ENCODE peak calls at places on chromosomes 1 and 21, in six cellular contexts. W is astrocyte, B is psoas muscle, L is cardiac muscle cell, T is heart right ventricle, I is A673. U is an unnamed sample. For H3K4me1, the result is how much of the 10 kb centered on the place peaks cover.

GRCh38 chr1:28579374-28579773 is 12.7 kb upstream of the RAB42 start:
- DNase-seq in L (no peak), T (no peak), B (no peak), W (no peak), I (no peak), U (no peak)

GRCh38 chr1:231970684-231971083 is 344.1 kb downstream of the DISC1 start:
- DNase-seq in B (no peak), W (no peak), I (peak), T (no peak), L (no peak), U (peak)

GRCh38 chr1:163346326-163346870 is 24.6 kb downstream of the NUF2 start:
- DNase-seq in I (no peak), W (no peak), B (no peak), L (no peak), T (no peak), U (no peak)

GRCh38 chr1:110554871-110555801 is 36.2 kb upstream of the KCNA10 start:
- DNase-seq in L (peak), T (peak), I (peak), W (no peak), B (peak), U (peak)

GRCh38 chr1:11893907-11894251 is 32.3 kb downstream of the KIAA2013 start:
- DNase-seq in W (peak), L (peak), B (peak), T (peak), I (peak), U (peak)

GRCh38 chr1:23098463-23099170 is 70.0 kb downstream of the LUZP1 start:
- DNase-seq in B (no peak), L (peak), W (peak), I (peak), T (no peak), U (peak)

GRCh38 chr1:241499910-241500309 is 19.6 kb downstream of the FH start:
- DNase-seq in L (peak), B (no peak), I (peak), W (peak), T (no peak), U (no peak)

GRCh38 chr1:210657806-210658205 is 329.1 kb downstream of the HHAT start:
- DNase-seq in B (no peak), T (no peak), I (no peak), W (no peak), L (no peak), U (no peak)

GRCh38 chr21:44933199-44933937 is 6.5 kb upstream of the SLX9 start:
- DNase-seq in I (no peak), T (no peak), L (no peak), B (peak), W (no peak), U (no peak)

GRCh38 chr1:231485029-231485784 is 43.3 kb upstream of the TSNAX start:
- DNase-seq in I (no peak), T (no peak), L (no peak), B (no peak), W (peak), U (no peak)

GRCh38 chr21:34836103-34836932 is 167.5 kb downstream of the CLIC6 start:
- DNase-seq in W (peak), B (peak), I (no peak), T (no peak), L (peak), U (peak)
- H3K4me3 ChIP-seq in W (no peak), B (no peak), I (no peak), T (no peak), L (no peak), U (no peak)

DNA sequence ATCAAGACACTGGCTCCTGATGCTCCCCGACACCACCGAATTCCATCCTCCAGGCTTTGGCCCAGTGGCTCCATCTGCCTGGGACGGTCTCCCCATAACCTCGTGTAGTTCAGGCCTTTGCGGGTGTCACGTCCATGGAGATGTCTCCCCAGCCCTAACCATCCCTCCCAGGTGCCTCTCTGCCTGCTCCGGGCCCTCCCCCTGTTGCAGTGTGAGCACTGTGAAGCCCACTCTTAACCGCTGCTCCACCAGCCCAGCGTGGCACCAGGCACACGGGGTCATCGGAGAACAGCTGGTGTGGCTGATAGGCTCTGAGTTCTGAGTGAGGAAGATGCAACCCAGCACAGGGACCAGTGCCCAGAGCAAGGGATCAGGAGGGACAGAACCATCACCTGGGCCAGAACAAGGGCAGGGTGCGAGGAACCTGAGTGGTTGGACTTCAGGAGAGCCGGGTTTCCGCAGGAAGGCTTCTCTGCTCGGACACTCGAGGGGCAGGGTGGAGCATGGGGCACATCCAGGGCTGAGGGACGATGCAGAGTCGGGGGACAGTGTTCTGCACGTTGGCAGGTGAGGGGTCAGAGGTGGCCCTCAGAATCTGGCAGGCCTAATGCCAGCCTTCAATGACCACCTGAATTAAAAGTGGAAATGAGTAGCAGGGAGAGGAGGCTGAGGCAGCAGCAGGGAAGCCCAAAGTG is 2.6 kb upstream of the GNB1 start:
- DNase-seq in B (no peak), L (no peak), I (no peak), T (no peak), W (no peak), U (no peak)
- H3K4me1 ChIP-seq in B (under half), L (under half), I (under half), T (under half), W (under half), U (under half)

DNA sequence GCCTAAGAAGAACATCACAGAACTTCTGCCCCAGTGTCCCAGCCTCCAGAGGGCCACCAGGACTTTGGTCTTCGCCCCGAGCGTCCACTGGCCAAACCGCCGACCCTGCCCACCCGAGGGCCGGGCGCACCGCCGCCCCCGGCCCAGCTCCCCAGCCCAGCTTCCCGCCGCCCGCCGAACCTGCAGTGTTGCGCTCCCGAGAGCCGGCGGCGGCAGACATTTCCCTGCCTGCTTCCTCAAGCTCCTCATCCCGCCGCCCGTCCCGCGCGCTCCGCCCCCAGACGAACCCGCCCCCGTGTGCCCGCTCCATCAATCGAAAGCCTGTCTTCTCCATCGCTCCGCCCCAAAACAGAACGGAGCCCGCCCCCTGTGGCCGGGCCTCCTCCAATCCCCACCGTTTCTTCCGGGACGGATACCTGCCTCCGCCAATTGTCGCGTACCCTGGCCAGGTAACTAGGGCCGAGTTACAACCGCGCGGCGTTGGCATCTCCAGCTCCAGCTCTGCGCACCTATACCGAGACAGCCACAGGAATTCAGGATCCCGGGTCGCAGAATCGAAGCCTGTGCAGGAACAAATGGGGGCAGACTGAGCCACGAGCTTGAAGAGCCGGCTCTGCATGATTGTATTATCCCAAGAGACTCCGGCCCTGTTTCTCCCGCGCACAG is 15.2 kb downstream of the INPP5B start:
- DNase-seq in I (peak), L (peak), B (peak), T (peak), W (peak), U (peak)
- TF ChIP-seq CTCF in I (no peak), L (no peak), B (no peak), T (peak), W (no peak), U (no peak)

GRCh38 chr1:181135815-181136737 is 47.6 kb downstream of the IER5 start:
- DNase-seq in L (peak), I (peak), W (peak), B (no peak), T (no peak), U (no peak)

GRCh38 chr1:181133969-181134418 is 45.5 kb downstream of the IER5 start:
- DNase-seq in W (no peak), T (no peak), B (no peak), I (no peak), L (no peak), U (no peak)

GRCh38 chr1:181134543-181135461 is 46.3 kb downstream of the IER5 start:
- DNase-seq in T (no peak), I (peak), B (no peak), L (peak), W (peak), U (no peak)

GRCh38 chr1:181136738-181137122 is 48.2 kb downstream of the IER5 start:
- DNase-seq in L (no peak), W (no peak), T (no peak), I (no peak), B (no peak), U (no peak)

DNA sequence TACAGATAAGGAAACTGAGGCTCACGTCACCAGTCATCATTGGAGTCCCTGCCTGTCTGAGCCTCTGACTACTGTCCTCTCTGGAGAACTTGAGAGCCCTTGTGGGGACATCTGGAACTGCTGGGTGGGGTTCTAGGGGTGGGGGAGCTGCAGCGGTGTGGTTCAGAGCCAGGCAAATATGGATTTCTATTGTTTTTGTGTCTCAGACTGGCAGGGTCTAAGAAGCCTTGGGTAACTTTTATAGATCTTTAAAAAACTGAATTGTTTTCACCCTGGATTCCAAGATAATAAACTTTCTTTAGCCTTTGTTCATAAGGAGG is 46.9 kb downstream of the IER5 start:
- DNase-seq in T (no peak), B (no peak), L (peak), W (no peak), I (peak), U (no peak)
- H3K4me3 ChIP-seq in T (no peak), B (no peak), L (no peak), W (no peak), I (no peak), U (no peak)

GRCh38 chr1:58900401-58900800 is 116.6 kb upstream of the JUN start:
- DNase-seq in I (no peak), B (no peak), T (no peak), L (no peak), W (no peak), U (no peak)
- H3K4me1 ChIP-seq in I (under half), B (half or more), T (half or more), L (under half), W (under half), U (under half)

DNA sequence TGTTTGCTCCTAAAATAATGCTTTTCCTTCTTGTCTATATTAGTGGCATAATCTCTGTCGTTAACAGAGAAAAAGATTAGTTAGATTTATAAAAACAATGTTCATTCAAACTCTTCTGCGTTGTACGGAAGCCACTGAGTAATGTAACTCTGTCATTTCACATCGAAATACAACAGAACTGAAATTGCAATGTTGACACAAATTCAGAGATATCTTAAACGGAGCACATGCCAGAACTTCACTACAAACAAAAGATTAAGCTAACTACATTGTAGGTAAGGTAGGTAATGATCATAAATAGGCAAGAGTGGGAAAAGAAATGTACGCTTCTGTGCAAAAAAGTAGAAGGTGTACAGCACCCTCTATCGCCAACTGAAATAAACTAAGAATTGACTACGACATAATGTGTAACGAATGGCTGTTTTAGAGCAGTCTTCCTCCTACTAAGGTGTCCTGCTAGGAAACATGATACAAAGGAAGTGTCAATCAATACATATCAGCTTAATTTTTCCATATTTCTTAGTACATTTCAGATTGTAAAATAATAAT is 56.6 kb downstream of the PCNX2 start:
- DNase-seq in L (peak), T (no peak), I (no peak), B (no peak), W (no peak), U (no peak)
- TF ChIP-seq CTCF in L (peak), T (peak), I (peak), B (peak), W (no peak), U (no peak)

DNA sequence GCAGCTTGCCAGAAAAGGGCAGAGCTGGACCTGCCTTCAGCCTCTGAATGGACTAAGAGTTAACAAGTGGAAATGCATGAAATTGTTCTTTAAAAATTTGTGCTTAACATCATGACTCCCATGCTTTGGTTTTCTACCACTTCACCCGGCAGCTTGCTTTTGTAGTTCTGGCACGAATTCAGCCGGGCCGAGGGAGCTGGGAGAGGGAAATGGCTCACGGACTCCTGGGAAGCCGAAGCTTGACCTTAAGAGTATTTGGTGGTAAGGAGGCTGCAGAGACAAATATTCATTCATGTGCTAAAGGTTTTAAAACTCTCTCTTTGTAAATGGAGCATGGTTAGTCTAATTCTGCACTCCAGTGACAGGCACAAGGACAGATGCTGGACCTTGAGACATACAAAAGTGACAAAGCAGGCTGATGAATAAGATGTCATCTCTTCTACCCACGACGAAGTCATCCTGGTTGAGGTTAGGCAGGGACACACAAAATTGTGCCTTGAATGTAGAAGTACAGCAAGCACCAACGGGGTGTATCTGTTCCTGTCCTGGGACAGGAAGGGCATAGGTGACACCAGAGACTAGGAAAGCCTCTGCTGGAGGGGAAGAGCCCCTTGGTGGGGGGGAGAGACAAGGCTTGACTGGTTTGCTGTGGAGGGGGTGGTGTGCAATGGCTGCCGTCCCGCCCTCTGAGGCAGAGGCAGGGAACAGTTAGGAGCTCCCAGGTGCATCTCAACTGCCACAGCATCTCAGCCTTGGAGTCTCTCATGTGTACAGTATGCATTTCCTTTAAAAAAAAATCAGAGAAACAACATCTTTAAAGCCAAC is 17.4 kb upstream of the GFI1 start:
- DNase-seq in I (no peak), T (no peak), L (peak), W (peak), B (no peak), U (no peak)
- H3K4me3 ChIP-seq in I (no peak), T (no peak), L (no peak), W (no peak), B (no peak), U (no peak)

GRCh38 chr21:26096972-26097371 is 73.6 kb downstream of the APP start:
- DNase-seq in L (no peak), B (no peak), W (no peak), T (no peak), I (no peak), U (no peak)

GRCh38 chr21:26093094-26093493 is 77.5 kb downstream of the APP start:
- DNase-seq in T (no peak), L (no peak), B (no peak), I (peak), W (peak), U (no peak)

GRCh38 chr21:26096494-26096893 is 74.1 kb downstream of the APP start:
- DNase-seq in I (no peak), B (no peak), L (no peak), T (no peak), W (no peak), U (no peak)

GRCh38 chr21:26097475-26097874 is 73.1 kb downstream of the APP start:
- DNase-seq in W (no peak), B (no peak), T (no peak), I (no peak), L (no peak), U (no peak)

GRCh38 chr21:26095131-26095530 is 75.4 kb downstream of the APP start:
- DNase-seq in W (no peak), T (no peak), L (no peak), B (no peak), I (no peak), U (no peak)
- H3K4me1 ChIP-seq in W (under half), T (under half), L (under half), B (under half), I (half or more), U (under half)

GRCh38 chr1:71399594-71399993 is 318.8 kb upstream of the ZRANB2 start:
- DNase-seq in W (peak), B (no peak), L (no peak), I (no peak), T (no peak), U (no peak)
- TF ChIP-seq CTCF in W (no peak), B (no peak), L (no peak), I (no peak), T (no peak), U (no peak)

U was measured in lung.